ENCODE peak calls at places on chromosomes 12 and 14, in five cellular contexts. One of them, this sample, is unnamed.

GRCh38 chr14:32703246-32703645 is 235.4 kb upstream of the NPAS3 start:
- DNase-seq in choroid plexus epithelial cell: peak
- DNase-seq in stomach: no peak
- DNase-seq in ovary: no peak
- DNase-seq in mammary epithelial cell: no peak
- DNase-seq in this sample: peak

GRCh38 chr12:88805286-88805685 is 225.0 kb upstream of the KITLG start:
- DNase-seq in choroid plexus epithelial cell: no peak
- DNase-seq in stomach: no peak
- DNase-seq in ovary: no peak
- DNase-seq in mammary epithelial cell: no peak
- DNase-seq in this sample: no peak

GRCh38 chr14:72892103-72892878 is 1.6 kb downstream of the DPF3 start:
- DNase-seq in choroid plexus epithelial cell: peak
- DNase-seq in stomach: no peak
- DNase-seq in ovary: peak
- DNase-seq in mammary epithelial cell: peak
- DNase-seq in this sample: peak

GRCh38 chr12:25970916-25971674 is 12.6 kb downstream of the RASSF8 start:
- DNase-seq in choroid plexus epithelial cell: peak
- DNase-seq in stomach: no peak
- DNase-seq in ovary: no peak
- DNase-seq in mammary epithelial cell: no peak
- DNase-seq in this sample: no peak

GRCh38 chr14:34301107-34301734 is 160.8 kb downstream of the SPTSSA start:
- DNase-seq in choroid plexus epithelial cell: peak
- DNase-seq in stomach: no peak
- DNase-seq in ovary: no peak
- DNase-seq in mammary epithelial cell: peak
- DNase-seq in this sample: peak

GRCh38 chr14:72948481-72949138 is 22.3 kb downstream of the DCAF4 start:
- DNase-seq in choroid plexus epithelial cell: peak
- DNase-seq in stomach: peak
- DNase-seq in ovary: peak
- DNase-seq in mammary epithelial cell: peak
- DNase-seq in this sample: peak

GRCh38 chr12:46342562-46343033 is 30.0 kb downstream of the SLC38A2 start:
- DNase-seq in choroid plexus epithelial cell: peak
- DNase-seq in stomach: peak
- DNase-seq in ovary: no peak
- DNase-seq in mammary epithelial cell: peak
- DNase-seq in this sample: peak

GRCh38 chr12:117450186-117450585 is 88.8 kb upstream of the NOS1 start:
- DNase-seq in choroid plexus epithelial cell: no peak
- DNase-seq in stomach: no peak
- DNase-seq in ovary: no peak
- DNase-seq in mammary epithelial cell: no peak
- DNase-seq in this sample: no peak

GRCh38 chr14:100690672-100691071 is 36.0 kb upstream of the DLK1 start:
- DNase-seq in choroid plexus epithelial cell: no peak
- DNase-seq in stomach: no peak
- DNase-seq in ovary: no peak
- DNase-seq in mammary epithelial cell: no peak
- DNase-seq in this sample: no peak

GRCh38 chr12:109098142-109098652 is 800 bp downstream of the UNG start:
- DNase-seq in choroid plexus epithelial cell: peak
- DNase-seq in stomach: peak
- DNase-seq in ovary: peak
- DNase-seq in mammary epithelial cell: no peak
- DNase-seq in this sample: peak

GRCh38 chr12:111035578-111036301 is 115.4 kb upstream of the MYL2 start:
- DNase-seq in choroid plexus epithelial cell: no peak
- DNase-seq in stomach: no peak
- DNase-seq in ovary: no peak
- DNase-seq in mammary epithelial cell: no peak
- DNase-seq in this sample: no peak

GRCh38 chr12:111031956-111032919 is 111.9 kb upstream of the MYL2 start:
- DNase-seq in choroid plexus epithelial cell: no peak
- DNase-seq in stomach: no peak
- DNase-seq in ovary: no peak
- DNase-seq in mammary epithelial cell: no peak
- DNase-seq in this sample: no peak

GRCh38 chr12:111034911-111035577 is 114.7 kb upstream of the MYL2 start:
- DNase-seq in choroid plexus epithelial cell: peak
- DNase-seq in stomach: no peak
- DNase-seq in ovary: no peak
- DNase-seq in mammary epithelial cell: peak
- DNase-seq in this sample: no peak

GRCh38 chr12:111033281-111034147 is 113.1 kb upstream of the MYL2 start:
- DNase-seq in choroid plexus epithelial cell: no peak
- DNase-seq in stomach: no peak
- DNase-seq in ovary: no peak
- DNase-seq in mammary epithelial cell: no peak
- DNase-seq in this sample: no peak

DNA sequence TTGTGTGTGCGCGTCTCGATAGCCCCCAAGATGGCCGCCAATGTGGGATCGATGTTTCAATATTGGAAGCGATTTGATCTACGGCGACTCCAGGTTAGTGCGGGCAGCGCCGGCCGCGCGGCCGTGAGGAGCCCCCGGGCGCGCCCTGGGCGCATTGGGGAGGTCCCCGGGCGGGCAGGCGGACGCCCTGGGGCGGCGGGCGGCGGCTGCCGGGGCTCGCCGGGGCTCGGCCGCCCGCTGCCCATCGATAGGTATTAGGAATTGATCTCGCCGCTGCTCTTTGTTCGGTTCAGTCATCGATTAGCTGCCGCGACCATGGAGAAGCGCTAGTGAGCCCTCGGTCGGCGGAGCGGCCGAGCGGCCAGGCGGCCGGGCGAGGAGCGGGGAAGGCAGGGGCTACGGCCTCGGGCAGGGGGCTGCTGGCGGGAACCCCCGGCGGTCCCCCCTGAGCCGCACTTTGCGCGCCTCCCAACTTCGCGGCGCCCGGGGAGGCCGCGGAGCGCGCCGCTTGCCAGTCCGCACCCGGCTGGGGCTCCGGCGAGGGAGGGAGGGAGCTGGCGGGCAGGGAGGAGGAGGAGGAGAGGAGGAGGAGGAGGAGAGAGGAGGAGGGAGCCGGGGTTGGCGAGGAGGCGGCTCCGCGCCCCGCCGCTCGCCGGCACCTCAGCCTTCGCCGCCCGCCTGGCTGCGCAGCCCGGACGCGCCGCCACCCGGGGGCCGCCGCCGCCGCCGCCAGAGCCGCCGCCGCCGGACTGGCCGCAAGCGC is 114.0 kb upstream of the MYL2 start:
- DNase-seq in choroid plexus epithelial cell: no peak
- DNase-seq in stomach: no peak
- DNase-seq in ovary: no peak
- DNase-seq in mammary epithelial cell: peak
- DNase-seq in this sample: no peak
- H3K4me3 ChIP-seq in choroid plexus epithelial cell: no peak
- H3K4me3 ChIP-seq in stomach: peak
- H3K4me3 ChIP-seq in ovary: no peak
- H3K4me3 ChIP-seq in mammary epithelial cell: no peak
- H3K4me3 ChIP-seq in this sample: no peak

DNA sequence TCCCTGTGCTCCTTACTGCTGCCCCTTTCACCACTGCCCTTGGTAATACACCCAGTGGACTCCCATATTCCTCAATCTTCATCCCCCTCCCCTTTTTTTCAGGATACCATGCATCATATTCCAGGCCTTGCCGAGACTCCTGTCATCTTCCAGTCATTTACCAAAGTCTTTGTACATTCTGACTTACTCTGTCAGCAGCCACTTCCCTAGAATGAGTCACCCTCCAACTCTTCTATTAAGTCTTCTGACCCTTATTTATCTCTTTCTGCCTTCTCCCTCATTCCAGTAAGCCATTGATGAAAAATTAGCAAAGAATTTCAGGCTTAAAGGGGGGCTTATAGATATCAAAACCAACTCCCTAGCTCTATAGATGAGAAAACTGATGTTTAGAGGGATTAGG is 128.0 kb downstream of the STXBP6 start:
- DNase-seq in choroid plexus epithelial cell: peak
- DNase-seq in stomach: no peak
- DNase-seq in ovary: no peak
- DNase-seq in mammary epithelial cell: peak
- DNase-seq in this sample: peak
- TF ChIP-seq CTCF in choroid plexus epithelial cell: no peak
- TF ChIP-seq CTCF in stomach: no peak
- TF ChIP-seq CTCF in ovary: no peak
- TF ChIP-seq CTCF in mammary epithelial cell: no peak
- TF ChIP-seq CTCF in this sample: no peak

GRCh38 chr12:52147983-52148540 is 43.8 kb downstream of the KRT80 start:
- DNase-seq in choroid plexus epithelial cell: peak
- DNase-seq in stomach: no peak
- DNase-seq in ovary: no peak
- DNase-seq in mammary epithelial cell: no peak
- DNase-seq in this sample: no peak

GRCh38 chr12:52145228-52145940 is 46.4 kb downstream of the KRT80 start:
- DNase-seq in choroid plexus epithelial cell: no peak
- DNase-seq in stomach: no peak
- DNase-seq in ovary: no peak
- DNase-seq in mammary epithelial cell: no peak
- DNase-seq in this sample: no peak

GRCh38 chr12:52145941-52146821 is 45.6 kb downstream of the KRT80 start:
- DNase-seq in choroid plexus epithelial cell: no peak
- DNase-seq in stomach: no peak
- DNase-seq in ovary: no peak
- DNase-seq in mammary epithelial cell: no peak
- DNase-seq in this sample: no peak

GRCh38 chr12:52147367-52147972 is 44.3 kb downstream of the KRT80 start:
- DNase-seq in choroid plexus epithelial cell: peak
- DNase-seq in stomach: peak
- DNase-seq in ovary: peak
- DNase-seq in mammary epithelial cell: peak
- DNase-seq in this sample: peak

GRCh38 chr12:52146822-52147366 is 44.9 kb downstream of the KRT80 start:
- DNase-seq in choroid plexus epithelial cell: no peak
- DNase-seq in stomach: no peak
- DNase-seq in ovary: no peak
- DNase-seq in mammary epithelial cell: no peak
- DNase-seq in this sample: no peak
- H3K4me3 ChIP-seq in choroid plexus epithelial cell: no peak
- H3K4me3 ChIP-seq in stomach: no peak
- H3K4me3 ChIP-seq in ovary: no peak
- H3K4me3 ChIP-seq in mammary epithelial cell: peak
- H3K4me3 ChIP-seq in this sample: no peak

GRCh38 chr14:82872494-82872893 is 1338.8 kb upstream of the SEL1L start:
- DNase-seq in choroid plexus epithelial cell: no peak
- DNase-seq in stomach: no peak
- DNase-seq in ovary: no peak
- DNase-seq in mammary epithelial cell: no peak
- DNase-seq in this sample: no peak
- TF ChIP-seq CTCF in choroid plexus epithelial cell: no peak
- TF ChIP-seq CTCF in stomach: no peak
- TF ChIP-seq CTCF in ovary: no peak
- TF ChIP-seq CTCF in mammary epithelial cell: no peak
- TF ChIP-seq CTCF in this sample: no peak

GRCh38 chr12:76422878-76423438 is 74.7 kb upstream of the BBS10 start:
- DNase-seq in choroid plexus epithelial cell: peak
- DNase-seq in stomach: no peak
- DNase-seq in ovary: no peak
- DNase-seq in mammary epithelial cell: peak
- DNase-seq in this sample: peak
- H3K4me3 ChIP-seq in choroid plexus epithelial cell: peak
- H3K4me3 ChIP-seq in stomach: no peak
- H3K4me3 ChIP-seq in ovary: no peak
- H3K4me3 ChIP-seq in mammary epithelial cell: peak
- H3K4me3 ChIP-seq in this sample: peak

GRCh38 chr14:26730929-26731618 is 133.2 kb upstream of the NOVA1 start:
- DNase-seq in choroid plexus epithelial cell: peak
- DNase-seq in stomach: no peak
- DNase-seq in ovary: no peak
- DNase-seq in mammary epithelial cell: no peak
- DNase-seq in this sample: peak
- TF ChIP-seq CTCF in choroid plexus epithelial cell: peak
- TF ChIP-seq CTCF in stomach: no peak
- TF ChIP-seq CTCF in ovary: no peak
- TF ChIP-seq CTCF in mammary epithelial cell: no peak
- TF ChIP-seq CTCF in this sample: peak

DNA sequence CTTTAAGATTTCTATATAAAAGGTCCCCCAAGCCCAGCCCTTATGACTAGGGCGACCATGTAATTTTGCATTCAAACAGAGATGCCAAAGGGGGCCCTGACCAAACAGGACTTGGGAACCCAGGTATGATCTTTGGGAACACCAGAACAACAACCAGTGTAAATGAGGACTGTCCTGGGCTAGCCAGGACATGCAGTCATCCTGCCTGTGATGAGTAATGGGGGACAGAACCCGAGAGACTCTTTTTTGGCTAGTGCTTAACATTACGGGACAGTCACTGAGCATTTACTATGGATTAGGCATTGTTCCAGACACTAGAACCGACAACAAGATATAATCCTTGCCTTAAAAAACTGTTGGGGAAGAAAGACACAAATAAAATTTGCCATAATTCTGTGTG is 337.3 kb downstream of the CACNA1C start:
- DNase-seq in choroid plexus epithelial cell: no peak
- DNase-seq in stomach: no peak
- DNase-seq in ovary: no peak
- DNase-seq in mammary epithelial cell: peak
- DNase-seq in this sample: no peak
- H3K4me3 ChIP-seq in choroid plexus epithelial cell: no peak
- H3K4me3 ChIP-seq in stomach: no peak
- H3K4me3 ChIP-seq in ovary: no peak
- H3K4me3 ChIP-seq in mammary epithelial cell: no peak
- H3K4me3 ChIP-seq in this sample: no peak

DNA sequence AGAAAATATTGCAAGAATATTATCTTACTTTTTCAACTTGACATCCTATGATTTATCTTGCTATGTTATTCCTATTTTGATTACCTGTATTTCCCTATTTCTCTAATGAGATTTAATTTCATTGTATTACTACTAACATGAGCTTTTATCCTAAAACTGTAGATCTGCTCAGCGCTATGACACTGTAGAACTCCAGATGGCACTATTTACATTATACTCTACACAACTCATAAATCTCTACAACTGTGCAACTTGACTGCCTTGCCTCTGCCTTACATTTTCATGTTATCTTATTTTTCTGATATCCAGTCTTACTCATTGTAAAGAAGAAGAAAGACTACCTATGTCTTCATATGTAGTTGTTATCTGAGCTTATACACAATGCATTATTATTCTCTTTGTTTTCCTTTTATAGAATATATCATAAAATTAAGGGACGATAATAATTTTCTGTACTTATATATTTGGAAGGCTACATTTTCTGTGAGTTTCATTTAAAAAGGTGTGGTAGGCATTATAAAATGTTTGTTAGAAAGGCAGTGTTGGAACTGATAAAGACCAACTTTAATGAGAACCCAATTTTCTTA is 24.1 kb downstream of the NUP37 start:
- DNase-seq in choroid plexus epithelial cell: peak
- DNase-seq in stomach: no peak
- DNase-seq in ovary: no peak
- DNase-seq in mammary epithelial cell: peak
- DNase-seq in this sample: peak
- TF ChIP-seq CTCF in choroid plexus epithelial cell: peak
- TF ChIP-seq CTCF in stomach: peak
- TF ChIP-seq CTCF in ovary: no peak
- TF ChIP-seq CTCF in mammary epithelial cell: peak
- TF ChIP-seq CTCF in this sample: peak

This sample was measured in fibroblast of pulmonary artery.